ENCODE peak calls at places on chromosome 12, in six cellular contexts. H is A549; K is sciatic nerve; A is left cardiac atrium; S is stimulated activated CD4-positive, alpha-beta T cell treated with anti-CD3 and anti-CD28 coated beads, Interleukin-1b, Interleukin-23, amount 100 ng/mL, for 48 hours; Q is AML-193. D is an unnamed sample.

GRCh38 chr12:89828575-89828974 is 119.9 kb upstream of the ATP2B1 start:
- DNase-seq in H (no peak), K (no peak), A (no peak), S (no peak), Q (no peak), D (no peak)

GRCh38 chr12:31772685-31773222 is 43.9 kb upstream of the AMN1 start:
- DNase-seq in H (no peak), K (no peak), A (no peak), S (no peak), Q (no peak), D (no peak)

GRCh38 chr12:130590685-130591084 is 125.4 kb downstream of the RIMBP2 start:
- DNase-seq in H (no peak), K (peak), A (no peak), S (no peak), Q (no peak), D (no peak)

GRCh38 chr12:53123578-53124351 is 20.5 kb downstream of the SOAT2 start:
- DNase-seq in H (peak), K (no peak), A (no peak), S (no peak), Q (no peak), D (no peak)

GRCh38 chr12:54001283-54002187 is 1.6 kb downstream of the HOXC9 start:
- DNase-seq in H (no peak), K (no peak), A (no peak), S (no peak), Q (no peak), D (no peak)

GRCh38 chr12:30795410-30795659 is 40.6 kb upstream of the CAPRIN2 start:
- DNase-seq in H (no peak), K (no peak), A (no peak), S (no peak), Q (no peak), D (no peak)

GRCh38 chr12:46998811-46999368 is 80.5 kb upstream of the PCED1B start:
- DNase-seq in H (no peak), K (no peak), A (no peak), S (no peak), Q (no peak), D (no peak)

GRCh38 chr12:57965766-57966165 is 24.4 kb downstream of the ATP23 start:
- DNase-seq in H (no peak), K (no peak), A (no peak), S (no peak), Q (no peak), D (no peak)

GRCh38 chr12:71626098-71626497 is 37.5 kb downstream of the ZFC3H1 start:
- DNase-seq in H (no peak), K (no peak), A (no peak), S (no peak), Q (peak), D (no peak)

GRCh38 chr12:76276499-76277151 is 71.6 kb downstream of the BBS10 start:
- DNase-seq in H (no peak), K (no peak), A (no peak), S (no peak), Q (no peak), D (no peak)

GRCh38 chr12:121514184-121514742 is 66.6 kb downstream of the KDM2B start:
- DNase-seq in H (no peak), K (no peak), A (no peak), S (no peak), Q (no peak), D (no peak)

GRCh38 chr12:63294327-63294632 is 143.3 kb upstream of the AVPR1A start:
- DNase-seq in H (peak), K (no peak), A (no peak), S (no peak), Q (no peak), D (no peak)

GRCh38 chr12:81440001-81440400 is 319.1 kb downstream of the PPFIA2 start:
- DNase-seq in H (no peak), K (no peak), A (no peak), S (no peak), Q (no peak), D (no peak)

GRCh38 chr12:123393747-123394146 is 9.8 kb downstream of the KMT5A start:
- DNase-seq in H (no peak), K (no peak), A (no peak), S (no peak), Q (no peak), D (no peak)

GRCh38 chr12:2251485-2252179 is 198.8 kb downstream of the CACNA1C start:
- DNase-seq in H (no peak), K (no peak), A (no peak), S (no peak), Q (no peak), D (no peak)

GRCh38 chr12:132610051-132610759 is at the start of gene LRCOL1:
- DNase-seq in H (no peak), K (no peak), A (peak), S (no peak), Q (no peak), D (no peak)

GRCh38 chr12:101697930-101698781 is 716 bp downstream of the CHPT1 start:
- DNase-seq in H (peak), K (peak), A (peak), S (peak), Q (peak), D (no peak)

GRCh38 chr12:53325539-53326061 is 4.2 kb upstream of the AAAS start:
- DNase-seq in H (peak), K (peak), A (peak), S (peak), Q (no peak), D (no peak)

GRCh38 chr12:47281667-47282171 is 202.0 kb upstream of the AMIGO2 start:
- DNase-seq in H (no peak), K (no peak), A (no peak), S (peak), Q (no peak), D (no peak)

GRCh38 chr12:92971869-92972524 is 42.9 kb upstream of the EEA1 start:
- DNase-seq in H (no peak), K (no peak), A (no peak), S (no peak), Q (no peak), D (no peak)

GRCh38 chr12:67813509-67813908 is 165.0 kb downstream of the DYRK2 start:
- DNase-seq in H (no peak), K (no peak), A (no peak), S (no peak), Q (no peak), D (no peak)

GRCh38 chr12:13175499-13175898 is 21.0 kb upstream of the EMP1 start:
- DNase-seq in H (no peak), K (no peak), A (no peak), S (no peak), Q (no peak), D (no peak)

GRCh38 chr12:118034429-118035193 is 18.1 kb downstream of the RFC5 start:
- DNase-seq in H (no peak), K (no peak), A (no peak), S (peak), Q (no peak), D (no peak)

GRCh38 chr12:66048843-66049537 is 81.6 kb downstream of the LLPH start:
- DNase-seq in H (no peak), K (no peak), A (no peak), S (no peak), Q (no peak), D (no peak)

GRCh38 chr12:22527999-22528398 is 16.3 kb downstream of the C2CD5 start:
- DNase-seq in H (no peak), K (no peak), A (no peak), S (no peak), Q (no peak), D (no peak)

GRCh38 chr12:54431911-54432814 is 13.1 kb upstream of the ITGA5 start:
- DNase-seq in H (no peak), K (peak), A (peak), S (peak), Q (no peak), D (no peak)

GRCh38 chr12:92987362-92987761 is 58.3 kb upstream of the EEA1 start:
- DNase-seq in H (peak), K (no peak), A (no peak), S (no peak), Q (peak), D (peak)

GRCh38 chr12:10354502-10354901 is 35.3 kb downstream of the KLRK1 start:
- DNase-seq in H (no peak), K (no peak), A (no peak), S (no peak), Q (no peak), D (no peak)

GRCh38 chr12:10365716-10366433 is 24.0 kb downstream of the KLRK1 start:
- DNase-seq in H (no peak), K (no peak), A (no peak), S (no peak), Q (no peak), D (no peak)

GRCh38 chr12:104360157-104360556 is 56.6 kb downstream of the EID3 start:
- DNase-seq in H (no peak), K (no peak), A (no peak), S (no peak), Q (no peak), D (no peak)

GRCh38 chr12:22046090-22046967 is at the start of gene CMAS:
- DNase-seq in H (peak), K (peak), A (peak), S (peak), Q (peak), D (no peak)

GRCh38 chr12:123675436-123675835 is 4.5 kb downstream of the TCTN2 start:
- DNase-seq in H (no peak), K (no peak), A (no peak), S (no peak), Q (no peak), D (no peak)